ENCODE peak calls at places on chromosome 7, in nine cellular contexts. A is aorta; G is cardiac muscle cell; Z is psoas muscle; J is CD8-positive, alpha-beta memory T cell; I is ovary; L is PC-9; P is heart right ventricle; H is fibroblast of lung. Q is an unnamed sample.

GRCh38 chr7:122887198-122887597 is 938 bp upstream of the CADPS2 start:
- DNase-seq in H (peak; percentile 76), Z (peak; percentile 61), G (peak; percentile 77), P (peak; percentile 66), I (peak; percentile 51), A (peak; percentile 69), J (no peak), L (peak; percentile 65), Q (peak; percentile 78)

GRCh38 chr7:128705891-128706333 is 33.2 kb upstream of the CALU start:
- DNase-seq in L (no peak), A (no peak), G (no peak), P (no peak), J (no peak), Z (no peak), H (no peak), I (no peak), Q (no peak)

GRCh38 chr7:142811154-142811737 is 40.5 kb downstream of the PRSS2 start:
- DNase-seq in P (no peak), A (no peak), Z (no peak), G (peak; percentile 49), H (peak; percentile 62), J (peak; percentile 56), L (peak; percentile 22), I (no peak), Q (no peak)

GRCh38 chr7:79666472-79666871 is 213.0 kb upstream of the MAGI2 start:
- DNase-seq in Z (no peak), H (no peak), J (no peak), A (no peak), I (no peak), L (no peak), G (no peak), P (no peak), Q (no peak)

GRCh38 chr7:119228482-119228881 is 1004.0 kb downstream of the ANKRD7 start:
- DNase-seq in H (peak; percentile 0), G (no peak), J (no peak), L (no peak), Z (no peak), I (no peak), A (no peak), P (no peak), Q (no peak)

GRCh38 chr7:122528879-122529481 is 169.9 kb downstream of the RNF133 start:
- DNase-seq in J (no peak), G (peak; percentile 61), I (no peak), P (no peak), Z (no peak), H (peak; percentile 70), L (no peak), A (no peak), Q (no peak)

GRCh38 chr7:132387596-132387995 is 188.7 kb downstream of the PLXNA4 start:
- DNase-seq in P (no peak), A (no peak), J (no peak), L (no peak), H (no peak), I (no peak), Z (no peak), G (no peak), Q (no peak)

GRCh38 chr7:144720139-144720538 is 115.7 kb downstream of the TPK1 start:
- DNase-seq in I (no peak), J (no peak), H (peak; percentile 6), G (no peak), L (peak; percentile 44), P (no peak), Z (no peak), A (no peak), Q (no peak)

GRCh38 chr7:152200395-152200794 is 174.9 kb downstream of the GALNT11 start:
- DNase-seq in G (no peak), L (no peak), H (no peak), I (no peak), Z (no peak), A (no peak), P (no peak), J (no peak), Q (no peak)

DNA sequence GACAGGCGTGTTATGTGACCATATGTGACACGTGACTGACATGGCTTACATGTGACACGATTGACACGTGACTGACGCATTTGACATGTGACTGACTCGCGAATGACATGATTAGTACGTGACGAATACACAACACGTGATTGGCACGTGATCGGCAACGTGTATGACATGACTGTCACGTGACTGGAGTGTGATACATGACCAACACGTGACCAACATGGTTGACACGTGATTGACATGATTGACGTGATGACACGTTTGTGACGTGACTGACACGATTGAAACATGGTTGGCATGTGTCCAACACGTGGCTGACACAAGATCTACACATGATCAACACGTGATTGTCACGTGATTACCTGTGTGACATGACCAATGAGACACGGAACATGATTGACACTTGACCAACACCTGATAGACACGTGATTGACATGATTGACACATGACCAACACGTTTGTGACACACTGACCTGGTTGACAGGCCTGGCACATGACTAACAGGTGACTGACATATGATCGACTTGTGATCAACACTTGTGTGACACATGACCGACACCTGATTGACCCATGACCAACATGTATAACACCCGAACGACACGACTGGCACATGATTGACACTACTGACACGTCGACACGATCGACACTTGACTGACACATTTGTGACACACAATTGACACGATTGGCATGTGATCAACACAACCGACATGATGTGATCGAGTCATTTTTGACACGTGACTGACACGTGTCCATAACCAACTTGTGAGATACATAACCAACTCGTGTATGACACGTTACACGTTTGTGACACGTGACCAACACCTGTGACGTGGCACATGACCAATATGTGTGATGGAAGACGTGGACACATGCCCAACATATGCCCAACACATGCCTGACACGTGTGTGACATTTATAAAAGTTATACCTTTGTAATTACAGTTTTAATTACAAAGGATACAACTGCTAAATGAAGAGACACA is 21.1 kb downstream of the CRPPA start:
- DNase-seq in P (no peak), H (no peak), A (no peak), I (no peak), G (peak; percentile 5), J (peak; percentile 38), L (no peak), Z (no peak), Q (no peak)
- H3K4me3 ChIP-seq in P (no peak overlapping the region), H (no peak overlapping the region), A (no peak overlapping the region), I (no peak overlapping the region), G (no peak overlapping the region), J (no peak overlapping the region), L (no peak overlapping the region), Z (no peak overlapping the region), Q (no peak overlapping the region)

GRCh38 chr7:6430271-6430940 is 17.3 kb downstream of the DAGLB start:
- DNase-seq in P (no peak), A (no peak), L (no peak), H (peak; percentile 65), I (no peak), Z (no peak), G (peak; percentile 28), J (no peak), Q (no peak)
- H3K27ac ChIP-seq in P (no peak overlapping the region), A (no peak overlapping the region), L (peak overlapping the region; percentile 36), H (no peak overlapping the region), I (no peak overlapping the region), Z (no peak overlapping the region), G (no peak overlapping the region), J (no peak overlapping the region), Q (no peak overlapping the region)

GRCh38 chr7:158759749-158760444 is 55.3 kb upstream of the NCAPG2 start:
- DNase-seq in A (no peak), Z (no peak), L (no peak), H (no peak), J (no peak), G (peak; percentile 31), I (no peak), P (no peak), Q (no peak)

GRCh38 chr7:158759245-158759614 is 54.6 kb upstream of the NCAPG2 start:
- DNase-seq in H (no peak), P (no peak), L (no peak), A (no peak), G (no peak), I (no peak), J (no peak), Z (no peak), Q (no peak)

GRCh38 chr7:158758563-158759244 is 54.1 kb upstream of the NCAPG2 start:
- DNase-seq in P (no peak), H (no peak), J (no peak), A (no peak), L (no peak), Z (no peak), G (no peak), I (no peak), Q (no peak)

GRCh38 chr7:158754746-158755444 is 50.3 kb upstream of the NCAPG2 start:
- DNase-seq in G (no peak), I (no peak), H (no peak), A (no peak), J (no peak), P (no peak), Z (no peak), L (no peak), Q (no peak)

DNA sequence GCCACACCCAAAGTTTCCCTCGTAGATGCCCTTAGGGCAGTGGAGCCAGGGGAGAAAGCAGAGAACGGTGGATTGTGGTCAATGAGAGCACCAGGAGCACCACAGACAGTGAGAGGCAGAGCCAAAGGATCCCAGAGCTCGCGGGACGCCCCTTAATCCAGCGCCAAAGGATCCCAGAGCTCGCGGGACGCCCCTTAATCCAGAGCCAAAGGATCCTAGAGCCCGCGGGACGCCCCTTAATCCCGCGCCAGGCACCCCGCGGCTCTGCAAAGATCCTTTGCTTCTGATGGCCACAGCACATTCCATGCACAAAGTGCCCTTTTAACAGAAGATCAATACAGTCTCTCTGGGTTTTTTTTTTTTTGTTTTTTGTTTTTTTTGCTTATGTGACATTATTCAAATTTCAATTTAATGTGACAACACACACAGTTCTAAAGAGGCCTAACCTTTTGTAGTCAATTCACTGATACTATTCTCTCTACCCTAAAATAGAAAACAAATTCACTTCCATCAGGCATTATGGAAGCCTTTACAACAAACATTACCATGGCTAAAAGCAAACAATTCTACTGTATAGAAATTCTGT is 52.9 kb upstream of the NCAPG2 start:
- DNase-seq in G (no peak), I (no peak), H (no peak), A (no peak), P (no peak), L (no peak), Z (no peak), J (no peak), Q (no peak)
- H3K4me3 ChIP-seq in G (no peak overlapping the region), I (no peak overlapping the region), H (no peak overlapping the region), A (no peak overlapping the region), P (no peak overlapping the region), L (no peak overlapping the region), Z (no peak overlapping the region), J (no peak overlapping the region), Q (no peak overlapping the region)

DNA sequence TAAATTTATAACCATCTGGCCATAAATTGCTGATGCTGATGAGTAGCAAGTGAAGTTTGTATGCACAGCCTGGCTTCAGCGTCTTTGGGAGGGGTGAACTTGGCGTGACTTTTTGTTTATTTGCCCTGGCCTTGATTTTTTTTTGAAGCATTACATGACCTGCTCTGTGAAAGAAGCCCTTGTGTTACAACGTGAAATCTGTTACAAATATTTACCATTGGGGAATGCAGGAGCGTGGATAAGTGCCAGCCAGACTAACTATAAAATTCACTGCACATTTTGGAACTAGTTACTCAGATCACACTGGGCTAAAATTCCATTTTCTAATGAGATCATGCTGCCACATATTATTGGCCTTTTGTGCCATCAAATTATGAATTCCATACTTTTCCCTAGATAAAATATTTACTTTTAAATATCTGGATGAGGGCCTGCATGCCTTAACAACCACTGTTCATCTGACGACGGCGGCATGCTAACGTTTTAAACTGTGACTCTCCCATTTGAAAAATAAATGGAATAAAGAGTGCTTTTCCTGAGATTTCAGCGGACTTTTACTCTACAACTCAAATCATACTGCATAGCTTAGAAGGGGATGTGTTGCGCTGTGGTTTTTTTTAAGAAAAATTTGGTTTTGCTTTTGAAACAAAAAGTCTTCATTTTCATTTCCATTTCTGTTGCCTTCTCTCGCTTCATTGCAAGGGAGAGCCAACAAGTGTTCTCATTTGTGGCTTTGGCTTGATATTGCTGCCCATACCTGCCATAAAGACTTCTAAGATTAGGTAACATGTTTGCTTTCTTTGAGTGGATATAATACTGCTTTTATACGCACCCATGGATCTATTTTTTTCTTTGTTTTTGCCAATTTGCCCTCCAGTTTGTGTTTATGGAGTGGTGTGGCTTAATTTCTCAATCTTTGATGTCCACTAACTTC is 352.2 kb downstream of the TFEC start:
- DNase-seq in G (no peak), H (peak; percentile 75), L (no peak), I (peak; percentile 46), J (no peak), P (no peak), A (no peak), Z (no peak), Q (no peak)
- H3K27ac ChIP-seq in G (no peak overlapping the region), H (peak overlapping the region; percentile 53), L (no peak overlapping the region), I (peak overlapping the region; percentile 5), J (no peak overlapping the region), P (no peak overlapping the region), A (no peak overlapping the region), Z (no peak overlapping the region), Q (peak overlapping the region; percentile 68)

Q was measured in sigmoid colon.